ENCODE peak calls at places on chromosomes 2 and 18, in four cellular contexts. One of them, this sample, is unnamed.

GRCh38 chr2:148279216-148279615 is 258.3 kb downstream of the MBD5 start:
- DNase-seq in gastrocnemius medialis: no peak
- DNase-seq in colonic mucosa: no peak
- DNase-seq in HCT116: no peak
- DNase-seq in this sample: no peak

GRCh38 chr18:31049189-31049588 is 6.6 kb upstream of the DSC3 start:
- DNase-seq in colonic mucosa: no peak
- DNase-seq in HCT116: no peak
- DNase-seq in gastrocnemius medialis: no peak
- DNase-seq in this sample: no peak

GRCh38 chr2:140270229-140270628 is 1490.0 kb upstream of the NXPH2 start:
- DNase-seq in gastrocnemius medialis: no peak
- DNase-seq in colonic mucosa: no peak
- DNase-seq in HCT116: no peak
- DNase-seq in this sample: no peak

GRCh38 chr2:74238879-74239278 is 40.5 kb downstream of the MTHFD2 start:
- DNase-seq in gastrocnemius medialis: no peak
- DNase-seq in colonic mucosa: no peak
- DNase-seq in HCT116: no peak
- DNase-seq in this sample: no peak

GRCh38 chr2:44100351-44100750 is 68.3 kb upstream of the PPM1B start:
- DNase-seq in colonic mucosa: peak
- DNase-seq in HCT116: peak
- DNase-seq in gastrocnemius medialis: peak
- DNase-seq in this sample: no peak

GRCh38 chr2:102040229-102040628 is 48.5 kb downstream of the IL1R2 start:
- DNase-seq in HCT116: no peak
- DNase-seq in gastrocnemius medialis: no peak
- DNase-seq in colonic mucosa: no peak
- DNase-seq in this sample: no peak

GRCh38 chr2:52000156-52000855 is 968.4 kb upstream of the NRXN1 start:
- DNase-seq in HCT116: no peak
- DNase-seq in colonic mucosa: no peak
- DNase-seq in gastrocnemius medialis: no peak
- DNase-seq in this sample: no peak

GRCh38 chr2:80548469-80548868 is 243.9 kb upstream of the LRRTM1 start:
- DNase-seq in colonic mucosa: no peak
- DNase-seq in HCT116: no peak
- DNase-seq in gastrocnemius medialis: no peak
- DNase-seq in this sample: no peak

GRCh38 chr2:71603311-71603794 is 150.0 kb downstream of the DYSF start:
- DNase-seq in HCT116: no peak
- DNase-seq in colonic mucosa: no peak
- DNase-seq in gastrocnemius medialis: no peak
- DNase-seq in this sample: no peak

GRCh38 chr2:177316756-177317155 is 52.2 kb upstream of the NFE2L2 start:
- DNase-seq in colonic mucosa: no peak
- DNase-seq in gastrocnemius medialis: no peak
- DNase-seq in HCT116: no peak
- DNase-seq in this sample: no peak

GRCh38 chr2:101983928-101984327 is 7.8 kb upstream of the IL1R2 start:
- DNase-seq in HCT116: no peak
- DNase-seq in gastrocnemius medialis: no peak
- DNase-seq in colonic mucosa: no peak
- DNase-seq in this sample: no peak

GRCh38 chr2:101002562-101003277 is 631 bp downstream of the RPL31 start:
- DNase-seq in colonic mucosa: peak
- DNase-seq in HCT116: no peak
- DNase-seq in gastrocnemius medialis: no peak
- DNase-seq in this sample: no peak

GRCh38 chr2:38515155-38516074 is 87.3 kb downstream of the HNRNPLL start:
- DNase-seq in HCT116: no peak
- DNase-seq in gastrocnemius medialis: peak
- DNase-seq in colonic mucosa: no peak
- DNase-seq in this sample: no peak
- H3K4me3 ChIP-seq in HCT116: no peak
- H3K4me3 ChIP-seq in gastrocnemius medialis: peak
- H3K4me3 ChIP-seq in colonic mucosa: no peak
- H3K4me3 ChIP-seq in this sample: no peak

GRCh38 chr2:217804786-217805678 is 197.8 kb downstream of the TNS1 start:
- DNase-seq in gastrocnemius medialis: peak
- DNase-seq in colonic mucosa: no peak
- DNase-seq in HCT116: no peak
- DNase-seq in this sample: no peak

GRCh38 chr2:217804338-217804737 is 198.5 kb downstream of the TNS1 start:
- DNase-seq in colonic mucosa: no peak
- DNase-seq in gastrocnemius medialis: no peak
- DNase-seq in HCT116: no peak
- DNase-seq in this sample: no peak

GRCh38 chr2:217806480-217806760 is 196.4 kb downstream of the TNS1 start:
- DNase-seq in HCT116: no peak
- DNase-seq in gastrocnemius medialis: no peak
- DNase-seq in colonic mucosa: no peak
- DNase-seq in this sample: no peak

GRCh38 chr2:217807025-217807424 is 195.8 kb downstream of the TNS1 start:
- DNase-seq in gastrocnemius medialis: no peak
- DNase-seq in colonic mucosa: no peak
- DNase-seq in HCT116: no peak
- DNase-seq in this sample: no peak

GRCh38 chr2:217805679-217806479 is 196.9 kb downstream of the TNS1 start:
- DNase-seq in colonic mucosa: no peak
- DNase-seq in gastrocnemius medialis: no peak
- DNase-seq in HCT116: no peak
- DNase-seq in this sample: no peak
- H3K27ac ChIP-seq in colonic mucosa: no peak
- H3K27ac ChIP-seq in gastrocnemius medialis: peak
- H3K27ac ChIP-seq in HCT116: no peak
- H3K27ac ChIP-seq in this sample: no peak

DNA sequence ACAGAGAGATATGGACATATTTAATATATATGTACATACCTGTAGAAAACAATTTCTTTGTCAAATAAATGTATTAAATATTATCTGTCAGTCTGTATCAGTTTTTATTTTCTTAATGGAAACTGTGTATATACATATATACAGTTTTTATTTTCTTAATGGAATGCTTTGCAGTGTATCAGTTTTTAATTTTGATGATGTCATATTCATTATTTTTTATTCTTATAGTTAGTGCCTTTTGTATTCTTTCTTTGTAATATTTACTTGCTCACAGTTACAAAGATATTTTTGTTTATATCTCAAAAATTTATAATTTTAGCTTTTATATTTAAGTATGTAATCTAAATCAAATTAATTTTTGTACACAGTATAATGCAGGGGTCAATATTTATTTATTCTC is 20.6 kb downstream of the KCNH7 start:
- DNase-seq in HCT116: no peak
- DNase-seq in colonic mucosa: no peak
- DNase-seq in gastrocnemius medialis: no peak
- DNase-seq in this sample: no peak
- H3K4me3 ChIP-seq in HCT116: no peak
- H3K4me3 ChIP-seq in colonic mucosa: no peak
- H3K4me3 ChIP-seq in gastrocnemius medialis: no peak
- H3K4me3 ChIP-seq in this sample: no peak

DNA sequence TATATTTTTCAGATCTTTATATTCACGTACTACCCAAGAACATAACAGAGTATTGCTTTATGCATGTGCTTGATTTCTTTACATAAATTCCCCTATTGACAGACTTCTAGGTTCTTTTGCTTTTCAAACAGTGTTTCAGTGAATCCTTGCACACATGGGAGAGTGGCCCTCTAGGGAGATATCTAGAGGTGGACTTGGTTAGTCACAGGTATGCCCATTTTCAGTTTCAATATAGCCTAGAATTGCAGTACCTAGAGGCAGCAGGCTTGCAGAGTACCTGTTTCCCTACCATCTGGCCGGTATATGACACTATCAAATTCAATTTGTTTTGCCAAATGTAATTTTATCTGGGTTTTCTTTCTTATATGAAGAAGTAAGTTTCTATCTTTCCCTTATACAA is 36.8 kb downstream of the EML6 start:
- DNase-seq in HCT116: no peak
- DNase-seq in colonic mucosa: no peak
- DNase-seq in gastrocnemius medialis: no peak
- DNase-seq in this sample: no peak
- H3K27ac ChIP-seq in HCT116: no peak
- H3K27ac ChIP-seq in colonic mucosa: no peak
- H3K27ac ChIP-seq in gastrocnemius medialis: no peak
- H3K27ac ChIP-seq in this sample: no peak

GRCh38 chr2:238059505-238059904 is 1.3 kb upstream of the SCLY start:
- DNase-seq in gastrocnemius medialis: no peak
- DNase-seq in colonic mucosa: no peak
- DNase-seq in HCT116: no peak
- DNase-seq in this sample: no peak
- H3K4me3 ChIP-seq in gastrocnemius medialis: no peak
- H3K4me3 ChIP-seq in colonic mucosa: peak
- H3K4me3 ChIP-seq in HCT116: peak
- H3K4me3 ChIP-seq in this sample: peak